ENCODE peak calls at places on chromosomes 3 and 15, in six cellular contexts. One of them, this sample, is unnamed.

GRCh38 chr3:15630646-15631350 is 29.3 kb downstream of the BTD start:
- DNase-seq in AG10803: peak; percentile 75
- DNase-seq in fibroblast of pulmonary artery: peak; percentile 82
- DNase-seq in neural crest cell: no peak
- DNase-seq in GM12864: no peak
- DNase-seq in ovary: no peak
- DNase-seq in this sample: no peak

GRCh38 chr3:65890328-65890727 is 148.4 kb downstream of the MAGI1 start:
- DNase-seq in AG10803: no peak
- DNase-seq in fibroblast of pulmonary artery: no peak
- DNase-seq in neural crest cell: no peak
- DNase-seq in GM12864: no peak
- DNase-seq in ovary: no peak
- DNase-seq in this sample: no peak

GRCh38 chr3:152466784-152467183 is 198.1 kb downstream of the MBNL1 start:
- DNase-seq in AG10803: peak; percentile 87
- DNase-seq in fibroblast of pulmonary artery: peak; percentile 82
- DNase-seq in neural crest cell: no peak
- DNase-seq in GM12864: no peak
- DNase-seq in ovary: no peak
- DNase-seq in this sample: no peak

GRCh38 chr3:134236505-134236904 is 14.2 kb downstream of the RYK start:
- DNase-seq in AG10803: no peak
- DNase-seq in fibroblast of pulmonary artery: no peak
- DNase-seq in neural crest cell: no peak
- DNase-seq in GM12864: no peak
- DNase-seq in ovary: no peak
- DNase-seq in this sample: no peak

GRCh38 chr3:11569156-11569741 is 74.5 kb downstream of the VGLL4 start:
- DNase-seq in AG10803: no peak
- DNase-seq in fibroblast of pulmonary artery: no peak
- DNase-seq in neural crest cell: no peak
- DNase-seq in GM12864: no peak
- DNase-seq in ovary: peak; percentile 16
- DNase-seq in this sample: no peak

GRCh38 chr15:99753066-99753465 is 19.8 kb upstream of the LYSMD4 start:
- DNase-seq in AG10803: no peak
- DNase-seq in fibroblast of pulmonary artery: no peak
- DNase-seq in neural crest cell: no peak
- DNase-seq in GM12864: no peak
- DNase-seq in ovary: no peak
- DNase-seq in this sample: no peak

GRCh38 chr3:10000686-10001085 is 14.0 kb upstream of the EMC3 start:
- DNase-seq in AG10803: no peak
- DNase-seq in fibroblast of pulmonary artery: no peak
- DNase-seq in neural crest cell: no peak
- DNase-seq in GM12864: no peak
- DNase-seq in ovary: no peak
- DNase-seq in this sample: no peak

GRCh38 chr15:79171320-79172031 is 80.9 kb upstream of the RASGRF1 start:
- DNase-seq in AG10803: no peak
- DNase-seq in fibroblast of pulmonary artery: no peak
- DNase-seq in neural crest cell: no peak
- DNase-seq in GM12864: no peak
- DNase-seq in ovary: no peak
- DNase-seq in this sample: no peak

GRCh38 chr3:98914210-98915080 is 12.9 kb upstream of the DCBLD2 start:
- DNase-seq in AG10803: no peak
- DNase-seq in fibroblast of pulmonary artery: no peak
- DNase-seq in neural crest cell: no peak
- DNase-seq in GM12864: no peak
- DNase-seq in ovary: no peak
- DNase-seq in this sample: no peak

GRCh38 chr15:82999905-83000671 is 11.4 kb downstream of the C15orf40 start:
- DNase-seq in AG10803: peak; percentile 70
- DNase-seq in fibroblast of pulmonary artery: peak; percentile 74
- DNase-seq in neural crest cell: no peak
- DNase-seq in GM12864: no peak
- DNase-seq in ovary: no peak
- DNase-seq in this sample: no peak

GRCh38 chr3:63908081-63908736 is 4.0 kb downstream of the SCAANT1 start:
- DNase-seq in AG10803: peak; percentile 33
- DNase-seq in fibroblast of pulmonary artery: peak; percentile 52
- DNase-seq in neural crest cell: no peak
- DNase-seq in GM12864: no peak
- DNase-seq in ovary: no peak
- DNase-seq in this sample: no peak

DNA sequence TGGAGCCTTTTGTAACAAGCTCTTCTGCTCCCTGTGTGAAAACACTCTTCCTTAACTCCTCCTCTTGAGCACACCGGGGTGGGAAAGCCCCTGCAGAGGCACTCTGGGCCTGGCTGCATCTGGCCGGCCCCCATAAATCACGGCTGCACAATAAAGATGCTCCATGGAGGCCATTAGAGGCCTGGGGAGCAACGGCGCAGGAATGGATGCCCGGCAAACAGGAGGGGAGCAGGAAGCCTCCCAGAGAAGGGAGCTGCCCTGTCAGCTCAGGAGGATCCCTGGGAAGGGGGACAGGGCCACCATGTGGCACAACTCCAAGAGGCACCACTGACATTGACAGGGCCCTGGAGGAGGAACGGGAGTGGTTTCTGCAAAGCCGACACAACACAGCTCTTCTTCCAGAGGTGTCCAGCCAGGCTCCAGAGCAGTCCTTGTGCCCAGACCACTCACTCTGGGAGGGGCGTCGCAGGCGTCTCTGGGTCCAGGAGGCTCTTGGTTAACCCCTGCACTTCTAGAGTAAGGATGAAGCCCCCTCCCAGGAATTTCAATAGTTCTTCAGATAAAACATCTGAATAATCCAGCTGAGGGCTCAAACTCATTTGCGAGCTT is 509.2 kb upstream of the PPP2R3A start:
- DNase-seq in AG10803: no peak
- DNase-seq in fibroblast of pulmonary artery: no peak
- DNase-seq in neural crest cell: peak; percentile 31
- DNase-seq in GM12864: no peak
- DNase-seq in ovary: no peak
- DNase-seq in this sample: peak; percentile 42
- TF ChIP-seq CTCF in AG10803: no peak
- TF ChIP-seq CTCF in fibroblast of pulmonary artery: no peak
- TF ChIP-seq CTCF in neural crest cell: peak; percentile 55
- TF ChIP-seq CTCF in GM12864: no peak
- TF ChIP-seq CTCF in ovary: no peak
- TF ChIP-seq CTCF in this sample: no peak

GRCh38 chr15:39918688-39919385 is 1.2 kb downstream of the GPR176 start:
- DNase-seq in AG10803: peak; percentile 94
- DNase-seq in fibroblast of pulmonary artery: peak; percentile 86
- DNase-seq in neural crest cell: no peak
- DNase-seq in GM12864: no peak
- DNase-seq in ovary: no peak
- DNase-seq in this sample: no peak
- TF ChIP-seq CTCF in AG10803: no peak
- TF ChIP-seq CTCF in fibroblast of pulmonary artery: no peak
- TF ChIP-seq CTCF in neural crest cell: no peak
- TF ChIP-seq CTCF in GM12864: no peak
- TF ChIP-seq CTCF in ovary: no peak
- TF ChIP-seq CTCF in this sample: no peak

GRCh38 chr3:53674582-53674981 is 171.6 kb downstream of the CHDH start:
- DNase-seq in AG10803: no peak
- DNase-seq in fibroblast of pulmonary artery: no peak
- DNase-seq in neural crest cell: no peak
- DNase-seq in GM12864: no peak
- DNase-seq in ovary: no peak
- DNase-seq in this sample: no peak

GRCh38 chr3:53675942-53676341 is 170.3 kb downstream of the CHDH start:
- DNase-seq in AG10803: no peak
- DNase-seq in fibroblast of pulmonary artery: no peak
- DNase-seq in neural crest cell: no peak
- DNase-seq in GM12864: no peak
- DNase-seq in ovary: no peak
- DNase-seq in this sample: no peak

GRCh38 chr3:53680026-53680425 is 166.2 kb downstream of the CHDH start:
- DNase-seq in AG10803: no peak
- DNase-seq in fibroblast of pulmonary artery: peak; percentile 18
- DNase-seq in neural crest cell: no peak
- DNase-seq in GM12864: no peak
- DNase-seq in ovary: peak; percentile 53
- DNase-seq in this sample: peak; percentile 61

GRCh38 chr3:53675022-53675697 is 171.1 kb downstream of the CHDH start:
- DNase-seq in AG10803: no peak
- DNase-seq in fibroblast of pulmonary artery: no peak
- DNase-seq in neural crest cell: no peak
- DNase-seq in GM12864: no peak
- DNase-seq in ovary: no peak
- DNase-seq in this sample: no peak

GRCh38 chr3:53677406-53677805 is 168.8 kb downstream of the CHDH start:
- DNase-seq in AG10803: no peak
- DNase-seq in fibroblast of pulmonary artery: no peak
- DNase-seq in neural crest cell: no peak
- DNase-seq in GM12864: no peak
- DNase-seq in ovary: no peak
- DNase-seq in this sample: no peak
- TF ChIP-seq CTCF in AG10803: peak; percentile 41
- TF ChIP-seq CTCF in fibroblast of pulmonary artery: no peak
- TF ChIP-seq CTCF in neural crest cell: peak; percentile 45
- TF ChIP-seq CTCF in GM12864: peak; percentile 31
- TF ChIP-seq CTCF in ovary: no peak
- TF ChIP-seq CTCF in this sample: no peak

GRCh38 chr3:126530171-126531050 is 6.5 kb downstream of the CHST13 start:
- DNase-seq in AG10803: no peak
- DNase-seq in fibroblast of pulmonary artery: no peak
- DNase-seq in neural crest cell: no peak
- DNase-seq in GM12864: no peak
- DNase-seq in ovary: no peak
- DNase-seq in this sample: no peak
- TF ChIP-seq CTCF in AG10803: no peak
- TF ChIP-seq CTCF in fibroblast of pulmonary artery: no peak
- TF ChIP-seq CTCF in neural crest cell: no peak
- TF ChIP-seq CTCF in GM12864: no peak
- TF ChIP-seq CTCF in ovary: no peak
- TF ChIP-seq CTCF in this sample: no peak

GRCh38 chr15:62068071-62068786 is 1.5 kb downstream of the C2CD4A start:
- DNase-seq in AG10803: peak; percentile 36
- DNase-seq in fibroblast of pulmonary artery: peak; percentile 53
- DNase-seq in neural crest cell: peak; percentile 41
- DNase-seq in GM12864: no peak
- DNase-seq in ovary: peak; percentile 33
- DNase-seq in this sample: peak; percentile 48
- TF ChIP-seq CTCF in AG10803: no peak
- TF ChIP-seq CTCF in fibroblast of pulmonary artery: peak; percentile 1
- TF ChIP-seq CTCF in neural crest cell: peak; percentile 41
- TF ChIP-seq CTCF in GM12864: no peak
- TF ChIP-seq CTCF in ovary: no peak
- TF ChIP-seq CTCF in this sample: no peak

GRCh38 chr3:175941352-175941751 is 1082.2 kb downstream of the NAALADL2 start:
- DNase-seq in AG10803: no peak
- DNase-seq in fibroblast of pulmonary artery: peak; percentile 8
- DNase-seq in neural crest cell: no peak
- DNase-seq in GM12864: no peak
- DNase-seq in ovary: no peak
- DNase-seq in this sample: no peak
- TF ChIP-seq CTCF in AG10803: peak; percentile 22
- TF ChIP-seq CTCF in fibroblast of pulmonary artery: peak; percentile 38
- TF ChIP-seq CTCF in neural crest cell: peak; percentile 42
- TF ChIP-seq CTCF in GM12864: peak; percentile 61
- TF ChIP-seq CTCF in ovary: no peak
- TF ChIP-seq CTCF in this sample: peak; percentile 66

DNA sequence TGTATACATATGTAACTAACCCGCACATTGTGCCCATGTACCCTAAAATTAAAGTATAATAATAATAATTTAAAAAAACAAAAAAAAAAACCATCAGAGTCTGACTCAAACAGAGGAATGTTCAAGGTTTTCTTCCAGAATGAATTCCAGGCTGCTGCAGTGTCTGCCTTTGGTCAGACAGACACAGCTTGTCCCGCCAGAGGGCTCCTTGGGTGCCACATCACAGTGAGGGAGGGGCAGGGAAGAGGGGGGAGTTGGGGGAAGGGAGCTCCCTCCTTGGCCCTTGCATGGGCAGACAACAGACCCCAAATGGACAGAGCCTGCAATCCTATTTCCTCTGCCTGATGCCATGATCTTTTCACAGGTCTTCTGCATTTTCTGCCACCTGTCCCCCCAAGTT is 36.5 kb downstream of the ITGB5 start:
- DNase-seq in AG10803: peak; percentile 84
- DNase-seq in fibroblast of pulmonary artery: peak; percentile 57
- DNase-seq in neural crest cell: no peak
- DNase-seq in GM12864: no peak
- DNase-seq in ovary: no peak
- DNase-seq in this sample: no peak
- TF ChIP-seq CTCF in AG10803: peak; percentile 40
- TF ChIP-seq CTCF in fibroblast of pulmonary artery: no peak
- TF ChIP-seq CTCF in neural crest cell: no peak
- TF ChIP-seq CTCF in GM12864: no peak
- TF ChIP-seq CTCF in ovary: no peak
- TF ChIP-seq CTCF in this sample: no peak

This sample was measured in mesothelial cell of epicardium.